ENCODE peak calls at places on chromosome 12, in nine cellular contexts. E, P, K, J, I, R, O, W and Q are unnamed samples. For H3K4me1 and H3K9me3, the result is how much of the 10 kb centered on the place peaks cover.

GRCh38 chr12:6774557-6775062 is 2.3 kb downstream of the LAG3 start:
- DNase-seq in E (no peak), P (no peak), K (no peak), J (no peak), I (no peak), R (no peak), O (no peak), W (no peak), Q (no peak)

GRCh38 chr12:6662602-6662905 is 365 bp downstream of the ING4 start:
- DNase-seq in E (no peak), P (no peak), K (no peak), J (no peak), I (no peak), R (no peak), O (no peak), W (no peak), Q (no peak)

GRCh38 chr12:182381-182883 is 31.5 kb downstream of the SLC6A12 start:
- DNase-seq in E (peak), P (peak), K (no peak), J (no peak), I (no peak), R (no peak), O (peak), W (peak), Q (peak)

GRCh38 chr12:24928131-24928530 is 20.8 kb downstream of the BCAT1 start:
- DNase-seq in E (no peak), P (no peak), K (no peak), J (no peak), I (no peak), R (no peak), O (no peak), W (no peak), Q (no peak)

GRCh38 chr12:13534645-13535398 is 338.3 kb downstream of the EMP1 start:
- DNase-seq in E (peak), P (peak), K (peak), J (peak), I (peak), R (peak), O (peak), W (peak), Q (peak)

GRCh38 chr12:108825205-108825950 is 32.0 kb downstream of the SSH1 start:
- DNase-seq in E (no peak), P (no peak), K (no peak), J (no peak), I (no peak), R (no peak), O (peak), W (no peak), Q (peak)

GRCh38 chr12:3137268-3137761 is 60.1 kb downstream of the TSPAN9 start:
- DNase-seq in E (peak), P (peak), K (no peak), J (peak), I (peak), R (no peak), O (peak), W (no peak), Q (peak)

GRCh38 chr12:69687390-69687789 is 11.7 kb downstream of the BEST3 start:
- DNase-seq in E (no peak), P (no peak), K (no peak), J (no peak), I (no peak), R (peak), O (peak), W (no peak), Q (no peak)

GRCh38 chr12:33438890-33439586 is 581 bp downstream of the SYT10 start:
- DNase-seq in E (no peak), P (peak), K (no peak), J (peak), I (no peak), R (no peak), O (peak), W (no peak), Q (no peak)

GRCh38 chr12:75852956-75853355 is 178.6 kb downstream of the PHLDA1 start:
- DNase-seq in E (no peak), P (no peak), K (no peak), J (no peak), I (no peak), R (no peak), O (no peak), W (no peak), Q (no peak)

GRCh38 chr12:75852143-75852542 is 179.4 kb downstream of the PHLDA1 start:
- DNase-seq in E (no peak), P (no peak), K (no peak), J (no peak), I (no peak), R (no peak), O (no peak), W (no peak), Q (no peak)

GRCh38 chr12:75848961-75849360 is 182.6 kb downstream of the PHLDA1 start:
- DNase-seq in E (no peak), P (no peak), K (no peak), J (no peak), I (no peak), R (no peak), O (no peak), W (no peak), Q (no peak)

GRCh38 chr12:75848533-75848932 is 183.0 kb downstream of the PHLDA1 start:
- DNase-seq in E (no peak), P (no peak), K (no peak), J (no peak), I (no peak), R (no peak), O (peak), W (no peak), Q (peak)

GRCh38 chr12:75850751-75851462 is 180.7 kb downstream of the PHLDA1 start:
- DNase-seq in E (no peak), P (no peak), K (no peak), J (peak), I (no peak), R (no peak), O (peak), W (no peak), Q (no peak)
- H3K4me1 ChIP-seq in E (under half), P (under half), K (under half), J (under half), I (under half), R (under half), O (under half), W (under half), Q (under half)

DNA sequence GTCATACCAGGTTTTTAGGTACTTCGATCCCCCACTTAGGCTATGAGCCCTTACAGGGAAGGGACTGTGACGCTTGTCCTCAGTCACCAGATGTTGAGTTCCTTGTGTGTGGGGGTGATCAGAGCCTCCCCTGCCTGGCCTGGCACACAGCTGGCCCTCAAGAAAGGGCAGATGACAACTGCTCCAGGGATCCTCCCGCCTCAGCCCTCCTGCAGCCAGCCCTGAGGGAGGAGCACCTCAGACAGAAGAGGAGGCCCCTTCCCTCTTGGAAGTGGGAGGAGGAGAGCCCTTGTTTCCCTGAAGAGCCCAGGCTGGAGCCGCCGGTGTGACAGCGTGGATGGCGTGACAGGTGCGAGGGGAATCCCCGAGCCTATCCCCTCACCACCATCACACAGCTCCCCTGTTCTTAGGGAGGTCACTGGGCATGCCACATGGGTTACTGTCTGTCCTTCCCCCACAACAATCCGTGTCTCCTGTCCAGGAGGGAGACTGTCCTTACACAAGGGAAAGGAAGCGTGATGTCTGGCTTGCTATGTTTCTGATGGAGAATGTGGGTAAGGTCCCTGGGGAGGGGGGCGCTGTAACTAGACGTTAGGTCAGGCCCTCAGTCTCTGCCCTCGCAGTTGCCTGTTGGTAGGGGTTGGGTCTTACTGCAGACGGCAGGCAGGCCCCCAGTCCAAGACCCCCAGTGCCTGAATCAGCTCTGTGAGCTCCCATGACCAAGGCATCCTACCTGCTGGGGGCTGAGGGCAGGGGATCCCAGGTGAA is 31.5 kb downstream of the P2RX4 start:
- DNase-seq in E (no peak), P (no peak), K (no peak), J (no peak), I (no peak), R (no peak), O (no peak), W (no peak), Q (no peak)
- H3K27ac ChIP-seq in E (peak), P (no peak), K (peak), J (peak), I (peak), R (no peak), O (no peak), W (peak), Q (no peak)

DNA sequence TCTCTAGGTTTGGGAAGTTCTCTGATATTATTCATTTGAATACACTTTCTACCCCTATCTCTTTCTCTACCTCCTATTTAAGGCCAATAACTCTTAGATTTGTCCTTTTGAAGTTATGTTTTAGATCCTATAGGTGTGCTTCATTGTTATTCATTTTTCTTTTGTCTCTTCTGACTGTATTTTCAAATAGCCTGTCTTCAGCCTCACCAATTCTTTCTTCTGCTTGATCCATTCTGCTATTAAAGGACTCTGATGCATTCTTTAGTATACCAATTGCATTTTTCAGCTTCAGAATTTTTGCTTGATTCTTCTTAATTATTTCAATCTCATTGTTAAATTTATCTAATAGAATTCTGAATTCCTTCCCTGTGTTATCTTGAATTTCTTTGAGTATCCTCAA is 199.2 kb downstream of the CRADD start:
- DNase-seq in E (no peak), P (no peak), K (no peak), J (no peak), I (no peak), R (no peak), O (no peak), W (no peak), Q (no peak)
- H3K9me3 ChIP-seq in E (under half), P (under half), K (under half), J (under half), I (under half), R (under half), O (under half), W (under half), Q (under half)

GRCh38 chr12:106287364-106287763 is 15.2 kb upstream of the TCP11L2 start:
- DNase-seq in E (no peak), P (no peak), K (no peak), J (no peak), I (no peak), R (no peak), O (no peak), W (no peak), Q (no peak)

GRCh38 chr12:106284294-106285105 is 18.0 kb upstream of the TCP11L2 start:
- DNase-seq in E (no peak), P (no peak), K (no peak), J (no peak), I (no peak), R (no peak), O (no peak), W (no peak), Q (no peak)

GRCh38 chr12:106288134-106288509 is 14.4 kb upstream of the TCP11L2 start:
- DNase-seq in E (no peak), P (no peak), K (no peak), J (no peak), I (no peak), R (no peak), O (no peak), W (no peak), Q (no peak)

GRCh38 chr12:106288510-106289195 is 13.9 kb upstream of the TCP11L2 start:
- DNase-seq in E (no peak), P (no peak), K (no peak), J (peak), I (no peak), R (no peak), O (peak), W (no peak), Q (peak)

DNA sequence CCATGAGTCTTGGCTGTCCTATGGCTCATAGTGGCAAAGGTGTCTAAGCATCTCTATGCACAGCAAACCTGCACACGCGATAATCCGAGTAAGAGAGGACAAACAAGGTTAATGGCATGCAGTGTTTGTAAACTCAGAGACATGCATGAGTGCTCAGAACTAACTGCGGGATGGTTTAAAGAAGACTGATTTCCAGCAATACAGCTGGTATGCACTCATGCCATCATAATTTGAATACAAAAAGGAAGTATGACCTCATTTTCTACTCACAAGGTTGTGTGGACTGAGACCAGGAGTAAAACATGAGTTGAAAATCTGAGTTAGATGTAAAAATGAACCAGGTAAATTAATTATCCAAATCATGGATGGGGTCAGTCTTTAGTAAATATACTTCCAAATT is 16.5 kb upstream of the TCP11L2 start:
- DNase-seq in E (no peak), P (no peak), K (no peak), J (no peak), I (no peak), R (no peak), O (no peak), W (no peak), Q (no peak)
- H3K4me1 ChIP-seq in E (under half), P (under half), K (under half), J (under half), I (under half), R (under half), O (under half), W (under half), Q (under half)